ENCODE peak calls at places on chromosome 6, in seven cellular contexts. S, V, Q, P, X, N and G are unnamed samples.

GRCh38 chr6:80733645-80734044 is 627.2 kb downstream of the BCKDHB start:
- DNase-seq in S (no peak), V (no peak), Q (no peak), P (no peak), X (no peak), N (no peak), G (peak)

GRCh38 chr6:89840538-89840937 is 10.9 kb downstream of the CASP8AP2 start:
- DNase-seq in S (no peak), V (no peak), Q (no peak), P (no peak), X (no peak), N (no peak), G (peak)

GRCh38 chr6:160042788-160043301 is 74.0 kb downstream of the IGF2R start:
- DNase-seq in S (peak), V (no peak), Q (no peak), P (no peak), X (peak), N (no peak), G (peak)

GRCh38 chr6:86477510-86478166 is 459.7 kb upstream of the HTR1E start:
- DNase-seq in S (no peak), V (no peak), Q (no peak), P (no peak), X (no peak), N (no peak), G (no peak)

GRCh38 chr6:145060687-145061086 is 674.6 kb downstream of the EPM2A start:
- DNase-seq in S (no peak), V (no peak), Q (no peak), P (no peak), X (no peak), N (no peak), G (no peak)

GRCh38 chr6:134240664-134241431 is 77.1 kb downstream of the SGK1 start:
- DNase-seq in S (peak), V (no peak), Q (peak), P (no peak), X (peak), N (peak), G (no peak)

GRCh38 chr6:85580104-85580877 is 13.4 kb downstream of the SNX14 start:
- DNase-seq in S (peak), V (no peak), Q (no peak), P (no peak), X (peak), N (no peak), G (no peak)

GRCh38 chr6:168165373-168165772 is 86.4 kb upstream of the FRMD1 start:
- DNase-seq in S (no peak), V (no peak), Q (no peak), P (no peak), X (no peak), N (no peak), G (no peak)

GRCh38 chr6:140566706-140567330 is 1192.4 kb upstream of the CITED2 start:
- DNase-seq in S (peak), V (no peak), Q (no peak), P (no peak), X (peak), N (no peak), G (peak)

GRCh38 chr6:129115491-129115890 is 232.6 kb downstream of the LAMA2 start:
- DNase-seq in S (no peak), V (no peak), Q (no peak), P (no peak), X (no peak), N (no peak), G (no peak)

GRCh38 chr6:32179746-32180405 is 1.7 kb downstream of the RNF5 start:
- DNase-seq in S (no peak), V (no peak), Q (no peak), P (no peak), X (no peak), N (no peak), G (no peak)

GRCh38 chr6:35008858-35009257 is 119.8 kb downstream of the ANKS1A start:
- DNase-seq in S (peak), V (no peak), Q (no peak), P (no peak), X (no peak), N (no peak), G (no peak)

GRCh38 chr6:107491791-107492674 is 2.1 kb downstream of the SOBP start:
- DNase-seq in S (no peak), V (no peak), Q (no peak), P (no peak), X (no peak), N (no peak), G (peak)

GRCh38 chr6:5401845-5402738 is 140.8 kb downstream of the FARS2 start:
- DNase-seq in S (peak), V (no peak), Q (no peak), P (no peak), X (peak), N (no peak), G (peak)

GRCh38 chr6:142323377-142323776 is 21.6 kb downstream of the ADGRG6 start:
- DNase-seq in S (peak), V (no peak), Q (no peak), P (no peak), X (peak), N (no peak), G (no peak)

GRCh38 chr6:131948692-131949614 is 2.2 kb downstream of the CCN2 start:
- DNase-seq in S (peak), V (no peak), Q (no peak), P (peak), X (peak), N (no peak), G (peak)

GRCh38 chr6:153503810-153504209 is 372.7 kb upstream of the RGS17 start:
- DNase-seq in S (peak), V (no peak), Q (no peak), P (no peak), X (peak), N (no peak), G (no peak)

GRCh38 chr6:97765480-97765879 is 482.5 kb upstream of the MMS22L start:
- DNase-seq in S (peak), V (no peak), Q (no peak), P (no peak), X (peak), N (no peak), G (peak)

GRCh38 chr6:89638320-89639195 is at the start of gene LYRM2:
- DNase-seq in S (peak), V (peak), Q (peak), P (peak), X (peak), N (peak), G (peak)

GRCh38 chr6:124226396-124226795 is 422.7 kb downstream of the NKAIN2 start:
- DNase-seq in S (peak), V (no peak), Q (no peak), P (no peak), X (peak), N (no peak), G (peak)

GRCh38 chr6:13524801-13525508 is 37.6 kb upstream of the GFOD1 start:
- DNase-seq in S (no peak), V (no peak), Q (no peak), P (no peak), X (no peak), N (no peak), G (no peak)

GRCh38 chr6:30790734-30791383 is 46.5 kb upstream of the IER3 start:
- DNase-seq in S (no peak), V (no peak), Q (no peak), P (no peak), X (no peak), N (no peak), G (no peak)

GRCh38 chr6:170292778-170293164 is 1.9 kb upstream of the DLL1 start:
- DNase-seq in S (peak), V (no peak), Q (no peak), P (no peak), X (peak), N (no peak), G (no peak)
- TF ChIP-seq CTCF in S (peak), V (no peak), Q (peak), P (no peak), X (no peak), N (no peak), G (no peak)

DNA sequence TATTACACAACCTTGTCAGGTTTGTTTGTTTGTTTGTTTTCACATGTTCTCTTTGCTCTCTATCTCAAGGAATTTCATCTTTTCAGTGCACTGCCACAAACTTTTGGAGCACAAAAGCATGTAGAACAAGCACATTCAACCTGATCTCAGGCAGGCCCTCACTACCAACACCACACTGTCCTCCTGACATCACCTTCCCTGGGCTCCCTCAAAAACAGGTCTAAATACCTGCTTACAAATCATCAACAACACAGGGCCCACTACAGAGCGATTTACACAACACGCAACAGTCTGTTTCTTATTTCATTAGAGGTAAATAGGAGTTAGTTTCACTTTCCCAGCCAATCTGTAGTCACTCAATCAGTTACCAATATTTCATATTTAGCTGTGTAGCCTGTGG is 241.4 kb downstream of the EPHA7 start:
- DNase-seq in S (no peak), V (no peak), Q (no peak), P (no peak), X (no peak), N (no peak), G (no peak)
- H3K4me3 ChIP-seq in S (no peak), V (no peak), Q (no peak), P (no peak), X (no peak), N (no peak), G (no peak)

DNA sequence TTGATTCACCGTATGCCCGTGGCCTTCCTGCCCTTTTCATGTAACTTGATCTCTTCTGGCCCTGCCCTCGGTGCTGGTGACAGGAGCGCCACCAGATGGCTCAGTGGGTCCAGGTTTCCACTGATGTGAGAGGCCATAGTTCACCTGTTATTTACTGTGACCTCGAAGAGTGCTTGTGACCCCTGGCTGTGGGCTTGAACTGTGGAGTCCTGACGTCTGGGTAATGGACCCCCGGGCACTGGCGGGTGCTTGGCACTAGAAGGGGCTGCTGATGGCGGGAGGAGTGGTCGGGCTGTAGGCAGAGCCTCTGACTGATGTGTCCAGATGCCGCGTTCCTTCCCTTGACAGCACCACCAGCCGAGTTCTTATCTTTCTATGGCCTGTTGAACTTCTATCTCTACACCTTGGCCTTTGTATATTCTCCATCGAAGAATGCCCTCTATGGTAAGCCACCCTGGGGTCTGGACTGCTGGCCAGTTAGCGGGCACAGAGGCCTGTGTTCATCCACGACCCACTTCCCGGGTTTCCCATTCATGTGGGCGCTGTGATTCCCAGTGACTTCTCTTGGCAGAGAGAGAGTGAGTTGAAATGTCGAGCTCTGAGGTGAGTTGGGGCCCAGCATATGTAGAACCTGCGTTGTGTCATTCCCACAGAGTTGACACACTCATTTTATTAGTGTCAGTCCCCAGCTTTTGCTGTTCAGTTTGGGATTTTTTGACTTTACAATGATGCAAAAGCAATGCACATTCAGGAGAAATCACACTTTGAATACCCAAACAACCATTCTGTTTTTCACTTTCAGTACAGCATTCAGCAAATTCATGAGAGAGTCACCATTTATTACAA is 14.9 kb downstream of the DYNLT1 start:
- DNase-seq in S (no peak), V (no peak), Q (no peak), P (no peak), X (no peak), N (peak), G (no peak)
- TF ChIP-seq CTCF in S (no peak), V (peak), Q (no peak), P (no peak), X (peak), N (peak), G (no peak)

GRCh38 chr6:6712258-6712978 is 123.9 kb downstream of the LY86 start:
- DNase-seq in S (peak), V (no peak), Q (no peak), P (peak), X (peak), N (no peak), G (peak)
- H3K4me3 ChIP-seq in S (no peak), V (no peak), Q (peak), P (no peak), X (no peak), N (peak), G (peak)

DNA sequence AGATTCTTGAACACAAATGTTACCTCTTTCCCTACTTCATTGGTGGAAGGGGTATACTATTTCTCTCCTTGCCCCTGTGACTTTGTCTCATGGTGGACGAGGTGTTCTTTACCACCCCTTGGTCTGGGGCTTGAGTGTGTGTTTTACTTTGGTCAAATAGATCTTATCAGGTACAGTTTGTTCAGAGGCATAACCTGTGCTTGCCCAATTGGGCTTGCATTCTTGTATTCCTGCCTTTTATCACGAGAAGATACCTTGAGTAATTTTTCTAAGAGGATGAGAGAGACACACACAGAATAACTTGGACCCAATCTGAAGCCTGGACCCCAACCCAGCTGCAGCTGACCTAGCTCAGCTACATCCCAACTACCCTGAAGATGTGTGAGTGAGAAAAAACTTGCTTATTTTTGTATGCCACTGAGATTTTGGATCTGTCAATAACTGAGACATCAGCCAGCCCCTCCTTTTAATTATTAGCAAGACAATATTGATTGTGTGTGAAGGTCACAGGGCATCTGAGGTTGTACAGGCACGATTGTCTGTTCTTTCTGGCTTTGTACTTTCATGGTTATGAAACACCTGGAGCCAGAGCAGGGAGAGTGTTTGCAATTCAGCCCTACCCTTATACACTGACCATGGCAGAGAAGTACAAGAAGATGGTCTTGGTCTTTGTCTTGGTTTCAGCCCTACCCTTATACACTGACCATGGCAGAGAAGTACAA is 204.7 kb upstream of the SLC35B3 start:
- DNase-seq in S (no peak), V (no peak), Q (no peak), P (no peak), X (no peak), N (no peak), G (no peak)
- TF ChIP-seq CTCF in S (no peak), V (no peak), Q (no peak), P (no peak), X (no peak), N (no peak), G (no peak)

GRCh38 chr6:111585241-111585968 is 20.3 kb downstream of the TRAF3IP2 start:
- DNase-seq in S (peak), V (no peak), Q (no peak), P (no peak), X (peak), N (no peak), G (peak)
- H3K4me3 ChIP-seq in S (no peak), V (no peak), Q (no peak), P (no peak), X (no peak), N (no peak), G (no peak)

GRCh38 chr6:72042088-72042487 is 155.7 kb downstream of the RIMS1 start:
- DNase-seq in S (peak), V (no peak), Q (no peak), P (no peak), X (peak), N (no peak), G (peak)
- TF ChIP-seq CTCF in S (peak), V (no peak), Q (no peak), P (peak), X (peak), N (no peak), G (no peak)

GRCh38 chr6:41222045-41222444 is 6.1 kb upstream of the TREML4 start:
- DNase-seq in S (no peak), V (no peak), Q (no peak), P (no peak), X (no peak), N (no peak), G (no peak)
- H3K4me3 ChIP-seq in S (no peak), V (no peak), Q (no peak), P (no peak), X (no peak), N (no peak), G (no peak)

GRCh38 chr6:139375239-139376053 is 998 bp upstream of the CITED2 start:
- DNase-seq in S (peak), V (peak), Q (peak), P (peak), X (peak), N (peak), G (peak)
- TF ChIP-seq CTCF in S (peak), V (no peak), Q (peak), P (peak), X (peak), N (no peak), G (no peak)

GRCh38 chr6:42423244-42423643 is 28.5 kb downstream of the TRERF1 start:
- DNase-seq in S (no peak), V (no peak), Q (no peak), P (no peak), X (no peak), N (peak), G (no peak)
- H3K4me3 ChIP-seq in S (no peak), V (no peak), Q (no peak), P (no peak), X (no peak), N (no peak), G (no peak)